ENCODE peak calls at places on chromosomes 1 and 21, in six cellular contexts. G is fibroblast of villous mesenchyme, E is astrocyte of the spinal cord, Y is RWPE1, S is Caco-2, F is AG09309. O is an unnamed sample.
A peak's percentile ranks its signal among the peaks of the same experiment; 100 is the strongest.

GRCh38 chr1:240572328-240572727 is 39.6 kb downstream of the GREM2 start:
- DNase-seq in Y (no peak), S (no peak), E (no peak), G (no peak), F (no peak), O (no peak)

GRCh38 chr1:87594736-87595383 is 266.2 kb downstream of the LMO4 start:
- DNase-seq in Y (no peak), E (peak; percentile 24), F (no peak), G (peak; percentile 86), S (no peak), O (no peak)

GRCh38 chr1:180249725-180250498 is 19.8 kb downstream of the LHX4 start:
- DNase-seq in G (no peak), E (no peak), Y (no peak), F (no peak), S (no peak), O (no peak)

GRCh38 chr1:51666463-51666862 is 49.6 kb downstream of the OSBPL9 start:
- DNase-seq in S (no peak), Y (no peak), F (peak; percentile 73), G (no peak), E (peak; percentile 76), O (peak; percentile 78)

GRCh38 chr1:208807446-208808117 is 563.4 kb upstream of the PLXNA2 start:
- DNase-seq in F (no peak), Y (peak; percentile 88), E (no peak), S (no peak), G (no peak), O (no peak)

GRCh38 chr21:41483415-41483814 is 24.5 kb downstream of the TMPRSS2 start:
- DNase-seq in E (no peak), G (peak; percentile 17), S (no peak), F (no peak), Y (no peak), O (no peak)

GRCh38 chr1:201633297-201633696 is 94.4 kb downstream of the NAV1 start:
- DNase-seq in G (no peak), F (no peak), Y (no peak), S (no peak), E (no peak), O (no peak)

GRCh38 chr1:72111662-72112061 is 170.7 kb downstream of the NEGR1 start:
- DNase-seq in E (no peak), S (no peak), Y (no peak), F (no peak), G (no peak), O (no peak)

GRCh38 chr1:67688526-67689219 is 3.7 kb downstream of the GADD45A start:
- DNase-seq in G (no peak), F (no peak), Y (no peak), S (no peak), E (no peak), O (no peak)

GRCh38 chr1:3066250-3066711 is 2.7 kb upstream of the PRDM16 start:
- DNase-seq in S (no peak), G (no peak), Y (no peak), F (no peak), E (no peak), O (peak; percentile 3)

GRCh38 chr1:110164951-110165350 is 14.7 kb downstream of the SLC6A17 start:
- DNase-seq in G (no peak), F (no peak), Y (no peak), E (no peak), S (no peak), O (no peak)

GRCh38 chr1:17466359-17466758 is 26.9 kb upstream of the RCC2 start:
- DNase-seq in Y (no peak), F (no peak), S (no peak), E (no peak), G (no peak), O (no peak)

GRCh38 chr1:224205438-224205840 is 22.4 kb downstream of the DEGS1 start:
- DNase-seq in F (peak; percentile 51), E (peak; percentile 71), G (peak; percentile 70), S (no peak), Y (peak; percentile 60), O (peak; percentile 58)

GRCh38 chr1:52574594-52574993 is 21.7 kb upstream of the TUT4 start:
- DNase-seq in S (no peak), Y (peak; percentile 90), F (peak; percentile 94), G (peak; percentile 97), E (peak; percentile 94), O (peak; percentile 96)

GRCh38 chr1:33137800-33138199 is 44.0 kb downstream of the TRIM62 start:
- DNase-seq in G (peak; percentile 47), Y (no peak), F (no peak), S (no peak), E (no peak), O (no peak)

GRCh38 chr1:225811622-225812487 is 1.9 kb downstream of the EPHX1 start:
- DNase-seq in G (no peak), Y (no peak), S (no peak), F (no peak), E (no peak), O (no peak)

GRCh38 chr1:72547412-72547811 is 265.1 kb upstream of the NEGR1 start:
- DNase-seq in F (no peak), G (peak; percentile 4), S (no peak), E (no peak), Y (no peak), O (no peak)

GRCh38 chr1:229452956-229453801 is 19.3 kb upstream of the ACTA1 start:
- DNase-seq in F (no peak), E (peak; percentile 24), G (peak; percentile 30), Y (no peak), S (no peak), O (peak; percentile 29)

GRCh38 chr1:107405241-107405640 is 264.4 kb downstream of the NTNG1 start:
- DNase-seq in G (peak; percentile 19), F (peak; percentile 76), E (peak; percentile 82), Y (no peak), S (no peak), O (no peak)

GRCh38 chr1:193614817-193615216 is 428.4 kb upstream of the B3GALT2 start:
- DNase-seq in F (no peak), S (no peak), E (peak; percentile 35), Y (no peak), G (peak; percentile 14), O (peak; percentile 78)

GRCh38 chr1:80218112-80218511 is 1211.6 kb upstream of the ADGRL4 start:
- DNase-seq in F (no peak), S (no peak), E (peak; percentile 68), G (peak; percentile 24), Y (peak; percentile 8), O (peak; percentile 38)

GRCh38 chr1:8689431-8690252 is 127.8 kb downstream of the RERE start:
- DNase-seq in F (no peak), G (no peak), E (no peak), Y (no peak), S (no peak), O (no peak)

GRCh38 chr1:222283147-222283768 is 264.6 kb downstream of the HHIPL2 start:
- DNase-seq in F (peak; percentile 87), S (no peak), Y (no peak), E (peak; percentile 54), G (peak; percentile 92), O (peak; percentile 83)

GRCh38 chr1:110787328-110788071 is 85.4 kb upstream of the CD53 start:
- DNase-seq in G (no peak), F (no peak), Y (no peak), S (no peak), E (no peak), O (no peak)

GRCh38 chr1:111441573-111442192 is 7.4 kb downstream of the WDR77 start:
- DNase-seq in E (no peak), Y (no peak), F (no peak), S (peak; percentile 44), G (peak; percentile 51), O (no peak)

GRCh38 chr1:40820911-40821693 is 37.5 kb downstream of the KCNQ4 start:
- DNase-seq in Y (no peak), G (no peak), E (no peak), F (no peak), S (no peak), O (no peak)

GRCh38 chr1:150272379-150272840 is at the start of gene C1orf54:
- DNase-seq in Y (no peak), F (no peak), E (peak; percentile 76), S (no peak), G (peak; percentile 48), O (peak; percentile 27)
- TF ChIP-seq CTCF in Y (no peak), F (peak; percentile 34), E (peak; percentile 29), S (no peak), G (peak; percentile 38), O (peak; percentile 43)

DNA sequence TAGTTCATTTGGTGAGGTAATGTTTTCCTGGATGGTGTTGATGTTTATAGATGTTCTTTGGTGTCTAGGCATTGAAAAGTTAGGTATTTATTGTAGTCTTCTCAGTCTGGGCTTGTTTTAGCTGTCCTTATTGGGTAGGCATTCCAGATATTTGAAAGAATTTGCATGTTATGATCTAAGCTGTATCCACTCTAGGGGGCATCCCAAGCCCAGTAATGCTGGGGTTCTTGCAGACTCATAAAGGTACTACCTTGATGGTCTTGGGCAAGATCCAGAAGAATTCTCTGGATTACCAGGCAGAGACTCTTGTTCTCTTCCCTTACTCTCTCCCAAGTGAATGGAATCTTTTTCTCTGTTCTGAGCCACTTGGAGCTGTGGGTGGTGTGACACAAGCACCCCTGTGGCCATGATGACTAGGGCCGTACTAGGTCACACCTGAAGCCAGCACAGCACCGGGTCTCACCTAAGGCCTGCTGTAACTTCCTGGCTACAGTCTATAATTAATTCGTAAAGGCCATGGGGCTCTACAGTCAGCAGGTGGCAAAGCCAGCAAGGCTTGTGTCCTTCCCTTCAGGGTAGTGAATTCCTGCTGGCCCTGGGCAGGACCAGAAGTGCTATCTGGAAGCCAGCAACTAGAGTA is 74.8 kb upstream of the PDE4B start:
- DNase-seq in G (peak; percentile 64), F (peak; percentile 42), E (peak; percentile 45), Y (no peak), S (no peak), O (peak; percentile 37)
- TF ChIP-seq CTCF in G (peak; percentile 49), F (peak; percentile 49), E (peak; percentile 31), Y (no peak), S (no peak), O (peak; percentile 65)

GRCh38 chr1:204829133-204829532 is 41.5 kb upstream of the NFASC start:
- DNase-seq in E (no peak), Y (no peak), F (no peak), G (no peak), S (no peak), O (no peak)

GRCh38 chr1:204828352-204828850 is 42.3 kb upstream of the NFASC start:
- DNase-seq in E (no peak), F (no peak), G (peak; percentile 12), Y (peak; percentile 79), S (peak; percentile 52), O (peak; percentile 6)

GRCh38 chr1:204830671-204831585 is 39.7 kb upstream of the NFASC start:
- DNase-seq in G (no peak), Y (no peak), S (no peak), F (no peak), E (no peak), O (no peak)

GRCh38 chr1:204821924-204822323 is 48.7 kb upstream of the NFASC start:
- DNase-seq in F (no peak), Y (no peak), G (no peak), S (no peak), E (no peak), O (no peak)

DNA sequence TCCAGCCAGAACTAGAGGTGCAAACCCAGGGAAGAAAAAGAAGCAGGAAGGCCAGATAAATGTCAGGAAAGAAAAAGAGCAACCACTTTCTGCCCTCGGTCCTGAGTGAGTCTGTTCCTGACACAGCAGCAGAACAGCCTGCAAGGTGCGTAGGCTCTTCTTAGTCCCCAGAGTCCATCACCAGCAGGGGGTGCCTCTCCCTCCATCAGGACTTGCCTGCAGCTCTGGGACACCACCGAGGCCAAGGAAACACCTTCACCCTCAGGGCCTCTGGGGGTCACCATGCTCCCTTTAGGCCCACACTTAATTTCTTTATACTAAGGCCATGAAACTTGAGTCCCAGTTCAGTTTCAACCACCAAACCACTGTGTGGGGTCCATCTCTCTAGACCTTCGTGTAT is 43.7 kb upstream of the NFASC start:
- DNase-seq in S (no peak), G (no peak), E (no peak), Y (no peak), F (no peak), O (no peak)
- TF ChIP-seq CTCF in S (no peak), G (peak; percentile 12), E (no peak), Y (no peak), F (peak; percentile 50), O (peak; percentile 48)

GRCh38 chr1:161018631-161018930 is 2.4 kb downstream of the F11R start:
- DNase-seq in E (no peak), Y (no peak), S (no peak), G (no peak), F (no peak), O (no peak)
- TF ChIP-seq CTCF in E (no peak), Y (no peak), S (no peak), G (no peak), F (no peak), O (no peak)

O was measured in HFFc6.